ENCODE peak calls at places on chromosomes 5 and 9, in five cellular contexts. One of them, this sample, is unnamed.

GRCh38 chr5:179312557-179313235 is 32.6 kb downstream of the ADAMTS2 start:
- DNase-seq in psoas muscle: peak; percentile 40
- DNase-seq in mesendoderm: no peak
- DNase-seq in H4: no peak
- DNase-seq in heart left ventricle: no peak
- DNase-seq in this sample: peak; percentile 25

GRCh38 chr5:403995-404394 is 39.0 kb upstream of the EXOC3 start:
- DNase-seq in H4: no peak
- DNase-seq in heart left ventricle: no peak
- DNase-seq in mesendoderm: no peak
- DNase-seq in psoas muscle: peak; percentile 12
- DNase-seq in this sample: no peak

GRCh38 chr9:118281787-118282186 is 577.6 kb downstream of the TLR4 start:
- DNase-seq in heart left ventricle: no peak
- DNase-seq in H4: no peak
- DNase-seq in psoas muscle: no peak
- DNase-seq in mesendoderm: no peak
- DNase-seq in this sample: no peak

GRCh38 chr5:124888050-124888506 is 141.6 kb upstream of the ZNF608 start:
- DNase-seq in psoas muscle: no peak
- DNase-seq in mesendoderm: peak; percentile 57
- DNase-seq in H4: no peak
- DNase-seq in heart left ventricle: no peak
- DNase-seq in this sample: no peak

GRCh38 chr9:111429175-111429574 is 55.0 kb downstream of the ECPAS start:
- DNase-seq in heart left ventricle: no peak
- DNase-seq in mesendoderm: no peak
- DNase-seq in H4: no peak
- DNase-seq in psoas muscle: no peak
- DNase-seq in this sample: no peak

GRCh38 chr5:93017854-93018253 is 563.2 kb downstream of the NR2F1-AS1 start:
- DNase-seq in H4: no peak
- DNase-seq in heart left ventricle: no peak
- DNase-seq in psoas muscle: no peak
- DNase-seq in mesendoderm: peak; percentile 1
- DNase-seq in this sample: no peak

GRCh38 chr5:145990077-145990653 is 53.8 kb downstream of the SH3RF2 start:
- DNase-seq in heart left ventricle: no peak
- DNase-seq in H4: no peak
- DNase-seq in psoas muscle: no peak
- DNase-seq in mesendoderm: no peak
- DNase-seq in this sample: no peak

GRCh38 chr9:26145938-26146337 is 467.7 kb upstream of the TUSC1 start:
- DNase-seq in H4: no peak
- DNase-seq in psoas muscle: no peak
- DNase-seq in mesendoderm: no peak
- DNase-seq in heart left ventricle: no peak
- DNase-seq in this sample: no peak

GRCh38 chr9:125106285-125106893 is 36.9 kb downstream of the SCAI start:
- DNase-seq in mesendoderm: no peak
- DNase-seq in H4: no peak
- DNase-seq in psoas muscle: no peak
- DNase-seq in heart left ventricle: no peak
- DNase-seq in this sample: no peak

GRCh38 chr5:153372433-153373167 is 117.9 kb upstream of the GRIA1 start:
- DNase-seq in mesendoderm: no peak
- DNase-seq in H4: no peak
- DNase-seq in heart left ventricle: no peak
- DNase-seq in psoas muscle: no peak
- DNase-seq in this sample: no peak

GRCh38 chr5:61290815-61291214 is 41.2 kb upstream of the ZSWIM6 start:
- DNase-seq in heart left ventricle: no peak
- DNase-seq in H4: peak; percentile 94
- DNase-seq in mesendoderm: no peak
- DNase-seq in psoas muscle: no peak
- DNase-seq in this sample: no peak

GRCh38 chr9:114631166-114631565 is 20.1 kb downstream of the TMEM268 start:
- DNase-seq in heart left ventricle: no peak
- DNase-seq in mesendoderm: no peak
- DNase-seq in psoas muscle: no peak
- DNase-seq in H4: no peak
- DNase-seq in this sample: no peak

GRCh38 chr9:91207889-91208651 is 153.6 kb downstream of the AUH start:
- DNase-seq in heart left ventricle: no peak
- DNase-seq in psoas muscle: no peak
- DNase-seq in mesendoderm: no peak
- DNase-seq in H4: peak; percentile 55
- DNase-seq in this sample: no peak

GRCh38 chr5:119614838-119615237 is 14.5 kb upstream of the FAM170A start:
- DNase-seq in mesendoderm: no peak
- DNase-seq in heart left ventricle: no peak
- DNase-seq in psoas muscle: no peak
- DNase-seq in H4: no peak
- DNase-seq in this sample: no peak

GRCh38 chr5:180494510-180495181 is 467 bp downstream of the CNOT6 start:
- DNase-seq in psoas muscle: peak; percentile 60
- DNase-seq in mesendoderm: peak; percentile 36
- DNase-seq in heart left ventricle: peak; percentile 36
- DNase-seq in H4: no peak
- DNase-seq in this sample: peak; percentile 69

GRCh38 chr9:108382267-108382666 is 473.5 kb downstream of the ACTL7B start:
- DNase-seq in H4: no peak
- DNase-seq in heart left ventricle: no peak
- DNase-seq in mesendoderm: no peak
- DNase-seq in psoas muscle: no peak
- DNase-seq in this sample: no peak

GRCh38 chr9:87615547-87616148 is 110.3 kb upstream of the CTSL start:
- DNase-seq in psoas muscle: no peak
- DNase-seq in mesendoderm: peak; percentile 79
- DNase-seq in heart left ventricle: no peak
- DNase-seq in H4: peak; percentile 33
- DNase-seq in this sample: no peak

GRCh38 chr9:69861011-69861410 is 40.4 kb downstream of the CFAP95 start:
- DNase-seq in heart left ventricle: no peak
- DNase-seq in mesendoderm: no peak
- DNase-seq in H4: no peak
- DNase-seq in psoas muscle: no peak
- DNase-seq in this sample: no peak

GRCh38 chr9:94584555-94584954 is 9.1 kb downstream of the FBP2 start:
- DNase-seq in H4: no peak
- DNase-seq in psoas muscle: no peak
- DNase-seq in mesendoderm: no peak
- DNase-seq in heart left ventricle: no peak
- DNase-seq in this sample: no peak

GRCh38 chr9:135910197-135910596 is 2.9 kb upstream of the CAMSAP1 start:
- DNase-seq in H4: no peak
- DNase-seq in mesendoderm: no peak
- DNase-seq in psoas muscle: no peak
- DNase-seq in heart left ventricle: no peak
- DNase-seq in this sample: no peak

This sample was measured in sciatic nerve.